ENCODE peak calls at places on chromosomes 4 and X, in ten cellular contexts. Z is NT2/D1, I is sigmoid colon, Q is K562, N is tibial nerve, K is stomach, H is esophagus squamous epithelium, R is IMR-90, Y is heart right ventricle, L is neuronal stem cell. P is an unnamed sample.

GRCh38 chrX:154600962-154601374 is 16.0 kb downstream of the CTAG1A start:
- DNase-seq in Z (no peak), I (no peak), Q (no peak), N (no peak), K (no peak), H (no peak), R (no peak), Y (no peak), L (no peak), P (no peak)

GRCh38 chr4:122326908-122327307 is 51.9 kb upstream of the ADAD1 start:
- DNase-seq in Z (no peak), I (no peak), Q (no peak), N (no peak), K (no peak), H (no peak), R (no peak), Y (no peak), L (no peak), P (no peak)

GRCh38 chr4:96186593-96186992 is 346.7 kb downstream of the PDHA2 start:
- DNase-seq in Z (no peak), I (no peak), Q (no peak), N (no peak), K (no peak), H (no peak), R (no peak), Y (no peak), L (no peak), P (no peak)

GRCh38 chrX:40485427-40485826 is 95.3 kb upstream of the ATP6AP2 start:
- DNase-seq in Z (no peak), I (no peak), Q (no peak), N (no peak), K (no peak), H (no peak), R (no peak), Y (no peak), L (no peak), P (no peak)

GRCh38 chr4:54941994-54942552 is 183.3 kb downstream of the KDR start:
- DNase-seq in Z (no peak), I (no peak), Q (no peak), N (no peak), K (no peak), H (no peak), R (no peak), Y (peak; percentile 36), L (no peak), P (no peak)

GRCh38 chr4:3413217-3413671 is 28.5 kb upstream of the HGFAC start:
- DNase-seq in Z (no peak), I (peak; percentile 40), Q (no peak), N (no peak), K (no peak), H (no peak), R (no peak), Y (no peak), L (no peak), P (no peak)

GRCh38 chr4:153257151-153257620 is 52.9 kb downstream of the TRIM2 start:
- DNase-seq in Z (no peak), I (no peak), Q (no peak), N (no peak), K (no peak), H (no peak), R (peak; percentile 83), Y (no peak), L (peak; percentile 69), P (peak; percentile 74)

GRCh38 chr4:4860381-4860802 is 927 bp downstream of the MSX1 start:
- DNase-seq in Z (no peak), I (no peak), Q (peak; percentile 57), N (no peak), K (no peak), H (no peak), R (peak; percentile 35), Y (no peak), L (no peak), P (no peak)

GRCh38 chr4:37737456-37737855 is 51.3 kb upstream of the RELL1 start:
- DNase-seq in Z (no peak), I (no peak), Q (no peak), N (no peak), K (no peak), H (no peak), R (peak; percentile 69), Y (no peak), L (no peak), P (no peak)

GRCh38 chrX:14798805-14799397 is 74.0 kb downstream of the FANCB start:
- DNase-seq in Z (no peak), I (no peak), Q (no peak), N (no peak), K (no peak), H (no peak), R (no peak), Y (no peak), L (no peak), P (no peak)

GRCh38 chr4:162162672-162163071 is 1.1 kb downstream of the FSTL5 start:
- DNase-seq in Z (no peak), I (no peak), Q (no peak), N (no peak), K (no peak), H (no peak), R (no peak), Y (no peak), L (no peak), P (no peak)

GRCh38 chr4:27176400-27176799 is 315.8 kb downstream of the STIM2 start:
- DNase-seq in Z (peak; percentile 25), I (no peak), Q (no peak), N (no peak), K (no peak), H (no peak), R (peak; percentile 41), Y (no peak), L (peak; percentile 30), P (peak; percentile 10)

GRCh38 chr4:104941661-104942062 is 205.0 kb upstream of the TET2 start:
- DNase-seq in Z (no peak), I (no peak), Q (no peak), N (no peak), K (no peak), H (no peak), R (no peak), Y (no peak), L (no peak), P (no peak)

GRCh38 chr4:15848191-15848842 is 70.2 kb downstream of the CD38 start:
- DNase-seq in Z (no peak), I (no peak), Q (no peak), N (no peak), K (no peak), H (no peak), R (no peak), Y (no peak), L (no peak), P (no peak)

DNA sequence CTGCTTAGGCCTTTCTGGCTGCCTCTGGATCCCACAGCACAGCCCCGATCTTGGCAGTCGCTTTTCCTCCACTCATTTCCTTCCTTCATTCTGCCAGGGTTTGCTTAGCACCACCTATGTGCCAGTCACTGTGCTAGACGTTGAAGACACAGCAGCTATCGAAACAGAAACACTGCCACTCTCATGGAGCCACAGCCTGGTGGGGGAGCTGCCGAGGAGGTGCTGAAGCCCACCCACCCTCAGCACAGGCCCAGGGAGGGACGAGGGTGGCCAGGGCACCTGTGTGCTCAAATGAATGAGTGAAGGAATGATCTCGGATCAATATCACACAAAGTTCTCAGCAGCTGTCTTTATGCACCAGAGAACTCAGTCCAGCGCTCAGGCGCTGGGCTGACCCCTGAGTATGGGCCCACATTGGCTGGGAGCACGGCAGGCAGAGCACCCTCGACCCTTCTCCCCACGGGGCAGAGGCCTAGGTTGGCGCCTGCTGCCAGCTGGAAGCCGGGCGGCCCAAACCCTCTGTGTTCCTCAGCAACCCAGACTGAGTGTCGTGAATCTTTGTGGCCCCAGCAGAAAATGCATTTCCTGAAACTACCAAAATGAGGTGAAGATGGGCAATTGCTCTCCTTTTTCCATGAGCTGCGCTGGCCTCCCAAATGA is 108.9 kb downstream of the SORCS2 start:
- DNase-seq in Z (no peak), I (no peak), Q (no peak), N (no peak), K (no peak), H (no peak), R (no peak), Y (no peak), L (no peak), P (no peak)
- H3K27me3 ChIP-seq in Z (no peaks in the 10 kb centered on the region), I (no peaks in the 10 kb centered on the region), Q (peaks cover 22% of the 10 kb centered on the region), N (no peaks in the 10 kb centered on the region), K (peaks cover 10% of the 10 kb centered on the region), H (peaks cover 23% of the 10 kb centered on the region), R (peaks cover 56% of the 10 kb centered on the region), Y (peaks cover 11% of the 10 kb centered on the region), L (peaks cover 18% of the 10 kb centered on the region), P (no peaks in the 10 kb centered on the region)

GRCh38 chr4:7761312-7761711 is 178.3 kb downstream of the AFAP1 start:
- DNase-seq in Z (no peak), I (no peak), Q (no peak), N (no peak), K (no peak), H (no peak), R (no peak), Y (no peak), L (no peak), P (no peak)

GRCh38 chr4:7761720-7762119 is 177.9 kb downstream of the AFAP1 start:
- DNase-seq in Z (peak; percentile 52), I (peak; percentile 96), Q (peak; percentile 80), N (peak; percentile 85), K (peak; percentile 67), H (no peak), R (peak; percentile 34), Y (peak; percentile 76), L (peak; percentile 47), P (peak; percentile 87)

GRCh38 chr4:7760228-7760627 is 179.4 kb downstream of the AFAP1 start:
- DNase-seq in Z (no peak), I (no peak), Q (peak; percentile 20), N (no peak), K (no peak), H (no peak), R (no peak), Y (no peak), L (no peak), P (no peak)

GRCh38 chr4:7759635-7760034 is 180.0 kb downstream of the AFAP1 start:
- DNase-seq in Z (no peak), I (no peak), Q (no peak), N (no peak), K (no peak), H (no peak), R (no peak), Y (no peak), L (no peak), P (no peak)

GRCh38 chr4:7760706-7761105 is 179.0 kb downstream of the AFAP1 start:
- DNase-seq in Z (no peak), I (no peak), Q (no peak), N (no peak), K (no peak), H (no peak), R (no peak), Y (no peak), L (no peak), P (no peak)
- H3K4me1 ChIP-seq in Z (peaks cover 8% of the 10 kb centered on the region), I (peaks cover 19% of the 10 kb centered on the region), Q (peaks cover 35% of the 10 kb centered on the region), N (peaks cover 18% of the 10 kb centered on the region), K (no peaks in the 10 kb centered on the region), H (peaks cover 19% of the 10 kb centered on the region), R (peaks cover 4% of the 10 kb centered on the region), Y (peaks cover 10% of the 10 kb centered on the region), L (peaks cover 17% of the 10 kb centered on the region), P (no peaks in the 10 kb centered on the region)

GRCh38 chr4:1509366-1509765 is 103.1 kb upstream of the NKX1-1 start:
- DNase-seq in Z (no peak), I (no peak), Q (no peak), N (no peak), K (no peak), H (no peak), R (no peak), Y (no peak), L (no peak), P (no peak)
- H3K27me3 ChIP-seq in Z (peaks cover 21% of the 10 kb centered on the region), I (peaks cover 84% of the 10 kb centered on the region), Q (peaks cover 5% of the 10 kb centered on the region), N (peaks cover 81% of the 10 kb centered on the region), K (peaks cover 43% of the 10 kb centered on the region), H (peaks cover 90% of the 10 kb centered on the region), R (peaks cover 50% of the 10 kb centered on the region), Y (peaks cover 47% of the 10 kb centered on the region), L (peaks cover 33% of the 10 kb centered on the region), P (peaks cover 35% of the 10 kb centered on the region)

GRCh38 chr4:53688186-53688790 is 97.0 kb upstream of the LNX1 start:
- DNase-seq in Z (no peak), I (no peak), Q (no peak), N (no peak), K (no peak), H (no peak), R (peak; percentile 100), Y (no peak), L (no peak), P (no peak)
- H3K4me1 ChIP-seq in Z (no peaks in the 10 kb centered on the region), I (no peaks in the 10 kb centered on the region), Q (no peaks in the 10 kb centered on the region), N (peaks cover 4% of the 10 kb centered on the region), K (no peaks in the 10 kb centered on the region), H (no peaks in the 10 kb centered on the region), R (peaks cover 12% of the 10 kb centered on the region), Y (no peaks in the 10 kb centered on the region), L (peaks cover 2% of the 10 kb centered on the region), P (no peaks in the 10 kb centered on the region)